ENCODE peak calls at places on chromosomes 4 and X, in five cellular contexts. F, Z, D, R and E are unnamed samples.

GRCh38 chr4:27057053-27057452 is 196.4 kb downstream of the STIM2 start:
- DNase-seq in D (no peak), Z (no peak), F (no peak), R (no peak), E (no peak)

GRCh38 chr4:44145868-44146267 is 302.7 kb downstream of the KCTD8 start:
- DNase-seq in R (no peak), Z (no peak), F (peak; percentile 7), D (no peak), E (no peak)

GRCh38 chr4:77156912-77157858 is at the start of gene CCNG2:
- DNase-seq in F (peak; percentile 73), D (peak; percentile 79), R (peak; percentile 87), Z (peak; percentile 89), E (peak; percentile 93)

GRCh38 chrX:49977319-49978090 is 55.1 kb downstream of the CLCN5 start:
- DNase-seq in R (no peak), D (no peak), Z (no peak), F (no peak), E (no peak)

GRCh38 chr4:157005193-157005592 is 33.6 kb upstream of the PDGFC start:
- DNase-seq in Z (no peak), F (no peak), R (no peak), D (no peak), E (no peak)

GRCh38 chr4:102196221-102196620 is 149.1 kb downstream of the SLC39A8 start:
- DNase-seq in Z (no peak), D (no peak), R (no peak), F (peak; percentile 42), E (no peak)

GRCh38 chr4:156939151-156939550 is 32.4 kb downstream of the PDGFC start:
- DNase-seq in D (no peak), Z (no peak), F (no peak), R (no peak), E (no peak)

GRCh38 chr4:183966371-183966770 is 61.3 kb downstream of the STOX2 start:
- DNase-seq in F (peak; percentile 14), Z (no peak), R (no peak), D (no peak), E (no peak)

GRCh38 chrX:155094468-155095061 is 23.3 kb downstream of the BRCC3 start:
- DNase-seq in Z (no peak), F (peak; percentile 17), R (no peak), D (no peak), E (peak; percentile 2)

GRCh38 chr4:108155373-108155772 is 13.4 kb downstream of the LEF1 start:
- DNase-seq in D (no peak), Z (no peak), F (peak; percentile 38), R (no peak), E (no peak)

GRCh38 chrX:12970691-12971202 is 4.2 kb upstream of the TMSB4X start:
- DNase-seq in F (peak; percentile 49), R (peak; percentile 58), Z (no peak), D (no peak), E (peak; percentile 49)

GRCh38 chr4:2337131-2337723 is 75.3 kb upstream of the MXD4 start:
- DNase-seq in Z (no peak), F (no peak), R (peak; percentile 9), D (no peak), E (no peak)

GRCh38 chrX:40156472-40157227 is 58.9 kb upstream of the BCOR start:
- DNase-seq in Z (no peak), R (no peak), D (no peak), F (no peak), E (no peak)

GRCh38 chr4:128528793-128529553 is 241.4 kb upstream of the PGRMC2 start:
- DNase-seq in D (no peak), F (peak; percentile 100), R (no peak), Z (peak; percentile 35), E (no peak)

GRCh38 chr4:2296621-2297601 is 35.0 kb upstream of the MXD4 start:
- DNase-seq in Z (no peak), D (no peak), R (no peak), F (no peak), E (no peak)

GRCh38 chr4:24273148-24273547 is 311.2 kb downstream of the DHX15 start:
- DNase-seq in Z (no peak), R (no peak), F (no peak), D (no peak), E (no peak)

GRCh38 chr4:135718019-135718418 is 1516.4 kb upstream of the PABPC4L start:
- DNase-seq in D (no peak), R (no peak), Z (no peak), F (peak; percentile 4), E (no peak)

GRCh38 chr4:108622022-108622421 is 1.6 kb downstream of the RPL34 start:
- DNase-seq in F (no peak), Z (no peak), R (no peak), D (no peak), E (no peak)

GRCh38 chr4:169283114-169283509 is 12.4 kb upstream of the SH3RF1 start:
- DNase-seq in D (no peak), Z (no peak), F (peak; percentile 34), R (no peak), E (no peak)

GRCh38 chrX:132718411-132718810 is 229.6 kb upstream of the MBNL3 start:
- DNase-seq in Z (no peak), F (no peak), R (no peak), D (no peak), E (no peak)

GRCh38 chr4:48909697-48910096 is 3.1 kb upstream of the OCIAD2 start:
- DNase-seq in F (peak; percentile 99), Z (no peak), R (no peak), D (no peak), E (no peak)

GRCh38 chrX:116436358-116436816 is at the start of gene SLC6A14:
- DNase-seq in Z (no peak), D (no peak), F (no peak), R (no peak), E (no peak)

GRCh38 chr4:89645512-89645911 is 191.4 kb downstream of the SNCA start:
- DNase-seq in Z (no peak), D (no peak), F (no peak), R (no peak), E (no peak)

GRCh38 chr4:47705326-47705981 is 132.4 kb downstream of the CORIN start:
- DNase-seq in D (no peak), R (no peak), Z (no peak), F (peak; percentile 52), E (no peak)

GRCh38 chr4:90419124-90419711 is 292.0 kb downstream of the CCSER1 start:
- DNase-seq in D (no peak), F (peak; percentile 71), Z (no peak), R (no peak), E (peak; percentile 28)

GRCh38 chr4:120056249-120056648 is 10.4 kb downstream of the MAD2L1 start:
- DNase-seq in F (peak; percentile 53), Z (no peak), R (no peak), D (no peak), E (no peak)

GRCh38 chr4:3311489-3312171 is 18.8 kb downstream of the RGS12 start:
- DNase-seq in R (no peak), F (peak; percentile 41), D (peak; percentile 2), Z (peak; percentile 0), E (no peak)

GRCh38 chr4:41418444-41418843 is 119.5 kb upstream of the LIMCH1 start:
- DNase-seq in R (no peak), Z (peak; percentile 81), F (peak; percentile 95), D (peak; percentile 31), E (no peak)